ENCODE peak calls at places on chromosomes 5 and 9, in five cellular contexts. S is C1 segment of cervical spinal cord, V is hypothalamus, W is nucleus accumbens, L is mucosa of gallbladder. C is an unnamed sample.
A peak's percentile ranks its signal among the peaks of the same experiment; 100 is the strongest.

GRCh38 chr5:56594821-56595220 is 220.5 kb upstream of the MAP3K1 start:
- DNase-seq in V (no peak), W (no peak), L (no peak), S (no peak), C (no peak)

GRCh38 chr9:123349691-123350480 is 6.1 kb upstream of the CRB2 start:
- DNase-seq in V (no peak), L (peak; percentile 60), W (no peak), S (peak; percentile 58), C (peak; percentile 33)

GRCh38 chr5:118611332-118611945 is 376.9 kb downstream of the DTWD2 start:
- DNase-seq in L (no peak), V (no peak), S (no peak), W (no peak), C (no peak)

GRCh38 chr5:135010502-135011354 is 23.3 kb downstream of the PITX1 start:
- DNase-seq in L (no peak), V (no peak), S (no peak), W (no peak), C (no peak)

GRCh38 chr5:67287795-67288194 is 91.2 kb upstream of the CD180 start:
- DNase-seq in L (no peak), S (no peak), W (no peak), V (no peak), C (no peak)

GRCh38 chr5:112784726-112785125 is 47.0 kb downstream of the APC start:
- DNase-seq in L (no peak), W (no peak), V (no peak), S (no peak), C (no peak)

GRCh38 chr5:73374520-73375235 is 73.9 kb downstream of the FOXD1 start:
- DNase-seq in S (no peak), L (no peak), W (no peak), V (no peak), C (no peak)

GRCh38 chr9:8895498-8896224 is 1096.1 kb upstream of the DMAC1 start:
- DNase-seq in L (no peak), W (no peak), S (peak; percentile 66), V (no peak), C (no peak)

GRCh38 chr9:38761334-38761733 is 41.4 kb upstream of the FAM240B start:
- DNase-seq in V (no peak), W (no peak), S (no peak), L (no peak), C (no peak)

GRCh38 chr5:145495741-145496140 is 339.4 kb downstream of the PRELID2 start:
- DNase-seq in W (no peak), S (no peak), V (no peak), L (no peak), C (no peak)

GRCh38 chr5:144033481-144033880 is 137.0 kb downstream of the YIPF5 start:
- DNase-seq in V (no peak), L (no peak), S (no peak), W (no peak), C (no peak)

GRCh38 chr9:130663258-130664171 is 879 bp upstream of the PRDM12 start:
- DNase-seq in L (no peak), W (no peak), V (no peak), S (no peak), C (no peak)

GRCh38 chr5:103223031-103223955 is 35.3 kb upstream of the MACIR start:
- DNase-seq in S (no peak), V (no peak), L (no peak), W (no peak), C (no peak)

GRCh38 chr5:3124410-3124809 is 372.9 kb upstream of the IRX2 start:
- DNase-seq in S (no peak), V (no peak), L (no peak), W (no peak), C (no peak)

GRCh38 chr9:126020836-126021235 is 273.7 kb downstream of the PBX3 start:
- DNase-seq in V (no peak), L (no peak), S (no peak), W (no peak), C (no peak)

GRCh38 chr9:126558051-126558665 is 55.6 kb upstream of the LMX1B start:
- DNase-seq in L (peak; percentile 56), V (peak; percentile 34), S (peak; percentile 31), W (peak; percentile 5), C (peak; percentile 17)

GRCh38 chr5:172901012-172901780 is 58.0 kb upstream of the RPL26L1 start:
- DNase-seq in W (no peak), S (no peak), L (no peak), V (no peak), C (no peak)

GRCh38 chr5:26339576-26339975 is 698.8 kb downstream of the CDH9 start:
- DNase-seq in S (no peak), V (no peak), L (no peak), W (no peak), C (no peak)

GRCh38 chr9:135239100-135239768 is 151.8 kb downstream of the OLFM1 start:
- DNase-seq in S (no peak), V (no peak), W (no peak), L (no peak), C (no peak)

GRCh38 chr9:118782790-118783463 is 586.3 kb downstream of the BRINP1 start:
- DNase-seq in W (no peak), V (no peak), L (no peak), S (no peak), C (no peak)

GRCh38 chr5:2227433-2227832 is 344.7 kb upstream of the IRX4 start:
- DNase-seq in W (no peak), V (no peak), S (no peak), L (no peak), C (no peak)

GRCh38 chr5:113140837-113141661 is 164.5 kb downstream of the DCP2 start:
- DNase-seq in L (no peak), S (no peak), V (no peak), W (no peak), C (no peak)

GRCh38 chr5:45334939-45335338 is 361.2 kb downstream of the HCN1 start:
- DNase-seq in L (no peak), V (no peak), S (no peak), W (no peak), C (no peak)

GRCh38 chr5:32628049-32628803 is 42.9 kb downstream of the SUB1 start:
- DNase-seq in W (no peak), L (no peak), V (no peak), S (no peak), C (no peak)